ENCODE peak calls at places on chromosomes 16 and 17, in six cellular contexts. X is pons, N is NCI-H1105, A is NCI-H1436, O is GM13976, I is left ventricle myocardium inferior. T is an unnamed sample.

GRCh38 chr17:77790143-77790829 is 168.2 kb upstream of the TNRC6C start:
- DNase-seq in N (no peak), O (no peak), A (no peak), X (no peak), I (no peak), T (no peak)

GRCh38 chr17:77208217-77208808 is 67.5 kb downstream of the SEC14L1 start:
- DNase-seq in X (peak), N (no peak), A (no peak), I (no peak), O (no peak), T (peak)

GRCh38 chr17:80364091-80364691 is 50.8 kb upstream of the ENDOV start:
- DNase-seq in X (peak), O (no peak), I (no peak), N (no peak), A (no peak), T (no peak)

GRCh38 chr17:81722184-81723120 is 10.4 kb downstream of the SLC25A10 start:
- DNase-seq in O (no peak), A (no peak), I (no peak), X (no peak), N (no peak), T (no peak)

GRCh38 chr17:40309031-40309937 is at the start of gene RARA:
- DNase-seq in I (peak), O (peak), N (no peak), A (peak), X (no peak), T (peak)

GRCh38 chr16:52611817-52612673 is 65.1 kb upstream of the TOX3 start:
- DNase-seq in I (no peak), A (no peak), N (peak), X (no peak), O (no peak), T (no peak)

GRCh38 chr17:48442819-48443218 is 12.8 kb upstream of the SKAP1 start:
- DNase-seq in O (no peak), I (no peak), A (no peak), X (no peak), N (no peak), T (peak)

GRCh38 chr17:32494621-32495346 is 8.0 kb downstream of the CDK5R1 start:
- DNase-seq in O (no peak), X (no peak), I (no peak), A (no peak), N (peak), T (no peak)

GRCh38 chr16:54946909-54947308 is 16.2 kb downstream of the IRX5 start:
- DNase-seq in X (no peak), I (no peak), O (no peak), N (no peak), A (no peak), T (no peak)

GRCh38 chr16:19136549-19137196 is 22.9 kb downstream of the ITPRIPL2 start:
- DNase-seq in X (peak), I (no peak), A (no peak), N (no peak), O (no peak), T (no peak)

GRCh38 chr17:11668633-11669032 is 70.4 kb downstream of the DNAH9 start:
- DNase-seq in N (no peak), O (no peak), X (no peak), A (no peak), I (no peak), T (no peak)

GRCh38 chr16:66605177-66605999 is 884 bp downstream of the CMTM3 start:
- DNase-seq in O (peak), A (no peak), X (no peak), N (no peak), I (peak), T (no peak)

GRCh38 chr17:181213-182163 is at the start of gene DOC2B:
- DNase-seq in O (no peak), N (no peak), A (peak), X (no peak), I (peak), T (peak)

GRCh38 chr17:77828749-77829539 is 129.6 kb upstream of the TNRC6C start:
- DNase-seq in O (no peak), I (no peak), X (no peak), A (no peak), N (no peak), T (no peak)

GRCh38 chr16:78659668-78660217 is 560.3 kb downstream of the WWOX start:
- DNase-seq in A (peak), I (no peak), N (peak), O (no peak), X (no peak), T (no peak)

GRCh38 chr16:70529051-70529777 is 5.6 kb downstream of the SF3B3 start:
- DNase-seq in I (no peak), N (no peak), A (no peak), X (peak), O (peak), T (peak)

GRCh38 chr17:42543190-42544079 is 7.4 kb downstream of the NAGLU start:
- DNase-seq in A (no peak), O (no peak), X (no peak), N (no peak), I (no peak), T (no peak)

GRCh38 chr17:8294361-8294760 is 839 bp downstream of the SLC25A35 start:
- DNase-seq in O (no peak), I (no peak), A (no peak), X (no peak), N (no peak), T (no peak)

GRCh38 chr16:89924298-89924924 is 1.3 kb downstream of the TUBB3 start:
- DNase-seq in N (peak), I (no peak), X (peak), O (no peak), A (peak), T (no peak)